ENCODE peak calls at places on chromosomes 5 and 9, in eight cellular contexts. U, Q, V, E, J, N, C and M are unnamed samples.

GRCh38 chr5:149611327-149611726 is 30.0 kb downstream of the ARHGEF37 start:
- DNase-seq in Q (peak), C (peak), J (no peak), N (no peak), U (no peak), V (peak), E (no peak), M (no peak)

GRCh38 chr5:163619951-163620350 is 114.5 kb downstream of the MAT2B start:
- DNase-seq in U (no peak), E (no peak), N (no peak), V (no peak), Q (no peak), C (no peak), J (no peak), M (no peak)

GRCh38 chr9:84371737-84372136 is 31.2 kb upstream of the SLC28A3 start:
- DNase-seq in N (no peak), J (no peak), C (peak), V (peak), E (no peak), U (peak), Q (no peak), M (no peak)

GRCh38 chr5:87400305-87400899 is 12.3 kb downstream of the CCNH start:
- DNase-seq in V (no peak), C (peak), U (peak), Q (no peak), J (peak), E (no peak), N (peak), M (no peak)

GRCh38 chr9:133114451-133114885 is 6.6 kb downstream of the RALGDS start:
- DNase-seq in Q (peak), N (no peak), U (no peak), C (no peak), V (no peak), E (no peak), J (no peak), M (no peak)

GRCh38 chr5:146390469-146390868 is 51.8 kb downstream of the POU4F3 start:
- DNase-seq in U (no peak), J (no peak), E (peak), V (no peak), Q (no peak), N (no peak), C (no peak), M (no peak)

GRCh38 chr5:36939969-36940858 is 63.6 kb downstream of the NIPBL start:
- DNase-seq in J (no peak), N (no peak), V (no peak), E (no peak), U (no peak), C (no peak), Q (no peak), M (no peak)

GRCh38 chr5:41347569-41347968 is 134.2 kb upstream of the C6 start:
- DNase-seq in J (no peak), V (no peak), Q (no peak), N (no peak), U (no peak), C (no peak), E (no peak), M (no peak)

GRCh38 chr9:89619019-89619418 is 14.2 kb downstream of the GADD45G start:
- DNase-seq in V (no peak), E (peak), C (no peak), U (no peak), J (peak), Q (no peak), N (no peak), M (no peak)

GRCh38 chr9:135215571-135216161 is 128.2 kb downstream of the OLFM1 start:
- DNase-seq in V (no peak), E (peak), U (no peak), Q (peak), N (no peak), C (no peak), J (no peak), M (no peak)

GRCh38 chr5:97501965-97502305 is 318.9 kb upstream of the RIOK2 start:
- DNase-seq in U (no peak), C (peak), V (no peak), N (no peak), Q (no peak), E (no peak), J (no peak), M (no peak)

GRCh38 chr5:82544004-82544403 is 265.9 kb upstream of the RPS23 start:
- DNase-seq in U (no peak), E (no peak), J (no peak), V (no peak), C (no peak), Q (no peak), N (no peak), M (no peak)

GRCh38 chr5:166083183-166083959 is 2208.1 kb upstream of the WWC1 start:
- DNase-seq in Q (no peak), V (no peak), U (no peak), C (no peak), N (no peak), E (no peak), J (no peak), M (no peak)

GRCh38 chr9:113719919-113720318 is 156.2 kb upstream of the ZNF618 start:
- DNase-seq in Q (no peak), U (no peak), C (no peak), E (no peak), N (no peak), J (no peak), V (no peak), M (no peak)